ENCODE peak calls at places on chromosomes 16 and 17, in nine cellular contexts. One of them, this sample, is unnamed.

GRCh38 chr16:46690281-46691178 is 1.1 kb downstream of the ORC6 start:
- DNase-seq in epithelial cell of prostate: no peak
- DNase-seq in ACHN: no peak
- DNase-seq in GM23248: peak
- DNase-seq in left colon: peak
- DNase-seq in MCF 10A: peak
- DNase-seq in HEK293T: no peak
- DNase-seq in H7: no peak
- DNase-seq in kidney glomerular epithelial cell: no peak
- DNase-seq in this sample: no peak

GRCh38 chr17:8056232-8056975 is 17.5 kb downstream of the ALOX15B start:
- DNase-seq in epithelial cell of prostate: no peak
- DNase-seq in ACHN: no peak
- DNase-seq in GM23248: peak
- DNase-seq in left colon: no peak
- DNase-seq in MCF 10A: peak
- DNase-seq in HEK293T: no peak
- DNase-seq in H7: no peak
- DNase-seq in kidney glomerular epithelial cell: peak
- DNase-seq in this sample: peak

GRCh38 chr16:1602285-1602684 is 9.6 kb downstream of the IFT140 start:
- DNase-seq in epithelial cell of prostate: no peak
- DNase-seq in ACHN: no peak
- DNase-seq in GM23248: no peak
- DNase-seq in left colon: no peak
- DNase-seq in MCF 10A: no peak
- DNase-seq in HEK293T: no peak
- DNase-seq in H7: no peak
- DNase-seq in kidney glomerular epithelial cell: no peak
- DNase-seq in this sample: no peak

GRCh38 chr16:81650982-81651562 is 128.0 kb upstream of the PLCG2 start:
- DNase-seq in epithelial cell of prostate: no peak
- DNase-seq in ACHN: no peak
- DNase-seq in GM23248: no peak
- DNase-seq in left colon: peak
- DNase-seq in MCF 10A: no peak
- DNase-seq in HEK293T: no peak
- DNase-seq in H7: peak
- DNase-seq in kidney glomerular epithelial cell: no peak
- DNase-seq in this sample: no peak

GRCh38 chr17:65123757-65124675 is 13.2 kb upstream of the RGS9 start:
- DNase-seq in epithelial cell of prostate: no peak
- DNase-seq in ACHN: no peak
- DNase-seq in GM23248: peak
- DNase-seq in left colon: peak
- DNase-seq in MCF 10A: peak
- DNase-seq in HEK293T: no peak
- DNase-seq in H7: no peak
- DNase-seq in kidney glomerular epithelial cell: no peak
- DNase-seq in this sample: no peak

GRCh38 chr17:81810892-81811704 is 7.1 kb downstream of the GCGR start:
- DNase-seq in epithelial cell of prostate: no peak
- DNase-seq in ACHN: no peak
- DNase-seq in GM23248: no peak
- DNase-seq in left colon: no peak
- DNase-seq in MCF 10A: no peak
- DNase-seq in HEK293T: no peak
- DNase-seq in H7: peak
- DNase-seq in kidney glomerular epithelial cell: no peak
- DNase-seq in this sample: no peak

GRCh38 chr16:85329999-85330693 is 217.9 kb upstream of the CIBAR2 start:
- DNase-seq in epithelial cell of prostate: no peak
- DNase-seq in ACHN: no peak
- DNase-seq in GM23248: no peak
- DNase-seq in left colon: no peak
- DNase-seq in MCF 10A: no peak
- DNase-seq in HEK293T: no peak
- DNase-seq in H7: peak
- DNase-seq in kidney glomerular epithelial cell: no peak
- DNase-seq in this sample: no peak

GRCh38 chr17:30584810-30585209 is 107.6 kb downstream of the GOSR1 start:
- DNase-seq in epithelial cell of prostate: no peak
- DNase-seq in ACHN: no peak
- DNase-seq in GM23248: no peak
- DNase-seq in left colon: no peak
- DNase-seq in MCF 10A: no peak
- DNase-seq in HEK293T: no peak
- DNase-seq in H7: no peak
- DNase-seq in kidney glomerular epithelial cell: no peak
- DNase-seq in this sample: no peak

GRCh38 chr17:60426596-60426995 is 4.3 kb downstream of the CHCT1 start:
- DNase-seq in epithelial cell of prostate: no peak
- DNase-seq in ACHN: no peak
- DNase-seq in GM23248: no peak
- DNase-seq in left colon: no peak
- DNase-seq in MCF 10A: no peak
- DNase-seq in HEK293T: no peak
- DNase-seq in H7: no peak
- DNase-seq in kidney glomerular epithelial cell: no peak
- DNase-seq in this sample: no peak

GRCh38 chr17:12727076-12727750 is 61.5 kb downstream of the MYOCD start:
- DNase-seq in epithelial cell of prostate: no peak
- DNase-seq in ACHN: no peak
- DNase-seq in GM23248: peak
- DNase-seq in left colon: no peak
- DNase-seq in MCF 10A: peak
- DNase-seq in HEK293T: no peak
- DNase-seq in H7: no peak
- DNase-seq in kidney glomerular epithelial cell: peak
- DNase-seq in this sample: no peak

GRCh38 chr16:12271006-12271405 is 294.5 kb downstream of the SNX29 start:
- DNase-seq in epithelial cell of prostate: no peak
- DNase-seq in ACHN: peak
- DNase-seq in GM23248: peak
- DNase-seq in left colon: no peak
- DNase-seq in MCF 10A: peak
- DNase-seq in HEK293T: peak
- DNase-seq in H7: peak
- DNase-seq in kidney glomerular epithelial cell: no peak
- DNase-seq in this sample: no peak

GRCh38 chr16:80986557-80986956 is 20.1 kb downstream of the CMC2 start:
- DNase-seq in epithelial cell of prostate: no peak
- DNase-seq in ACHN: no peak
- DNase-seq in GM23248: no peak
- DNase-seq in left colon: no peak
- DNase-seq in MCF 10A: no peak
- DNase-seq in HEK293T: no peak
- DNase-seq in H7: no peak
- DNase-seq in kidney glomerular epithelial cell: no peak
- DNase-seq in this sample: no peak

GRCh38 chr17:68347380-68347779 is 56.1 kb downstream of the ARSG start:
- DNase-seq in epithelial cell of prostate: no peak
- DNase-seq in ACHN: no peak
- DNase-seq in GM23248: no peak
- DNase-seq in left colon: no peak
- DNase-seq in MCF 10A: no peak
- DNase-seq in HEK293T: no peak
- DNase-seq in H7: no peak
- DNase-seq in kidney glomerular epithelial cell: no peak
- DNase-seq in this sample: no peak

GRCh38 chr16:31880322-31880979 is 6.8 kb downstream of the ZNF267 start:
- DNase-seq in epithelial cell of prostate: peak
- DNase-seq in ACHN: peak
- DNase-seq in GM23248: peak
- DNase-seq in left colon: no peak
- DNase-seq in MCF 10A: peak
- DNase-seq in HEK293T: no peak
- DNase-seq in H7: no peak
- DNase-seq in kidney glomerular epithelial cell: peak
- DNase-seq in this sample: no peak

GRCh38 chr17:64217249-64217652 is 45.8 kb downstream of the TEX2 start:
- DNase-seq in epithelial cell of prostate: no peak
- DNase-seq in ACHN: no peak
- DNase-seq in GM23248: no peak
- DNase-seq in left colon: peak
- DNase-seq in MCF 10A: no peak
- DNase-seq in HEK293T: no peak
- DNase-seq in H7: no peak
- DNase-seq in kidney glomerular epithelial cell: no peak
- DNase-seq in this sample: no peak

GRCh38 chr17:74325376-74325742 is 667 bp upstream of the KIF19 start:
- DNase-seq in epithelial cell of prostate: no peak
- DNase-seq in ACHN: no peak
- DNase-seq in GM23248: no peak
- DNase-seq in left colon: no peak
- DNase-seq in MCF 10A: no peak
- DNase-seq in HEK293T: no peak
- DNase-seq in H7: peak
- DNase-seq in kidney glomerular epithelial cell: no peak
- DNase-seq in this sample: no peak

GRCh38 chr16:75929056-75929455 is 202.8 kb upstream of the CPHXL start:
- DNase-seq in epithelial cell of prostate: no peak
- DNase-seq in ACHN: no peak
- DNase-seq in GM23248: no peak
- DNase-seq in left colon: no peak
- DNase-seq in MCF 10A: no peak
- DNase-seq in HEK293T: no peak
- DNase-seq in H7: no peak
- DNase-seq in kidney glomerular epithelial cell: no peak
- DNase-seq in this sample: no peak

GRCh38 chr17:47225436-47225858 is 16.3 kb downstream of the MYL4 start:
- DNase-seq in epithelial cell of prostate: peak
- DNase-seq in ACHN: peak
- DNase-seq in GM23248: peak
- DNase-seq in left colon: peak
- DNase-seq in MCF 10A: peak
- DNase-seq in HEK293T: no peak
- DNase-seq in H7: no peak
- DNase-seq in kidney glomerular epithelial cell: peak
- DNase-seq in this sample: no peak

GRCh38 chr17:6286239-6286638 is 148.7 kb downstream of the AIPL1 start:
- DNase-seq in epithelial cell of prostate: no peak
- DNase-seq in ACHN: peak
- DNase-seq in GM23248: no peak
- DNase-seq in left colon: no peak
- DNase-seq in MCF 10A: peak
- DNase-seq in HEK293T: peak
- DNase-seq in H7: peak
- DNase-seq in kidney glomerular epithelial cell: no peak
- DNase-seq in this sample: no peak

GRCh38 chr17:10130263-10130662 is 68.1 kb downstream of the GAS7 start:
- DNase-seq in epithelial cell of prostate: no peak
- DNase-seq in ACHN: no peak
- DNase-seq in GM23248: peak
- DNase-seq in left colon: no peak
- DNase-seq in MCF 10A: no peak
- DNase-seq in HEK293T: no peak
- DNase-seq in H7: no peak
- DNase-seq in kidney glomerular epithelial cell: no peak
- DNase-seq in this sample: no peak

GRCh38 chr17:19387921-19388521 is 1.0 kb upstream of the MFAP4 start:
- DNase-seq in epithelial cell of prostate: no peak
- DNase-seq in ACHN: no peak
- DNase-seq in GM23248: peak
- DNase-seq in left colon: no peak
- DNase-seq in MCF 10A: peak
- DNase-seq in HEK293T: no peak
- DNase-seq in H7: no peak
- DNase-seq in kidney glomerular epithelial cell: no peak
- DNase-seq in this sample: no peak

GRCh38 chr17:29148257-29148789 is 31.9 kb downstream of the MYO18A start:
- DNase-seq in epithelial cell of prostate: no peak
- DNase-seq in ACHN: peak
- DNase-seq in GM23248: no peak
- DNase-seq in left colon: no peak
- DNase-seq in MCF 10A: no peak
- DNase-seq in HEK293T: no peak
- DNase-seq in H7: no peak
- DNase-seq in kidney glomerular epithelial cell: no peak
- DNase-seq in this sample: no peak

GRCh38 chr16:17744903-17745581 is 274.3 kb upstream of the XYLT1 start:
- DNase-seq in epithelial cell of prostate: no peak
- DNase-seq in ACHN: no peak
- DNase-seq in GM23248: no peak
- DNase-seq in left colon: peak
- DNase-seq in MCF 10A: no peak
- DNase-seq in HEK293T: no peak
- DNase-seq in H7: peak
- DNase-seq in kidney glomerular epithelial cell: no peak
- DNase-seq in this sample: no peak

GRCh38 chr17:45276031-45276430 is 14.1 kb upstream of the SPATA32 start:
- DNase-seq in epithelial cell of prostate: no peak
- DNase-seq in ACHN: no peak
- DNase-seq in GM23248: no peak
- DNase-seq in left colon: no peak
- DNase-seq in MCF 10A: no peak
- DNase-seq in HEK293T: no peak
- DNase-seq in H7: no peak
- DNase-seq in kidney glomerular epithelial cell: no peak
- DNase-seq in this sample: no peak